ENCODE peak calls at places on chromosomes 16 and 17, in five cellular contexts. R is mucosa of descending colon; O is cardiac muscle cell; L is fibroblast of the aortic adventitia; Z is naive thymus-derived CD4-positive, alpha-beta T cell. F is an unnamed sample.

GRCh38 chr16:84547539-84548058 is 43.1 kb upstream of the MEAK7 start:
- DNase-seq in R (no peak), O (peak; percentile 81), L (no peak), Z (no peak), F (no peak)

GRCh38 chr16:88681709-88682451 is 4.4 kb downstream of the SNAI3 start:
- DNase-seq in R (peak; percentile 69), O (no peak), L (no peak), Z (peak; percentile 64), F (no peak)

GRCh38 chr17:39531252-39531651 is 70.0 kb downstream of the CDK12 start:
- DNase-seq in R (no peak), O (no peak), L (no peak), Z (no peak), F (no peak)

GRCh38 chr16:82024883-82025282 is 10.2 kb upstream of the HSD17B2 start:
- DNase-seq in R (no peak), O (no peak), L (no peak), Z (no peak), F (no peak)

GRCh38 chr17:50080827-50081226 is 14.3 kb upstream of the PDK2 start:
- DNase-seq in R (peak; percentile 61), O (no peak), L (no peak), Z (no peak), F (no peak)

GRCh38 chr16:25875956-25876608 is 184.3 kb downstream of the HS3ST4 start:
- DNase-seq in R (no peak), O (no peak), L (no peak), Z (no peak), F (no peak)

GRCh38 chr17:58556833-58557250 is 42.4 kb upstream of the MTMR4 start:
- DNase-seq in R (no peak), O (no peak), L (no peak), Z (no peak), F (no peak)

GRCh38 chr17:80667462-80668277 is 123.0 kb downstream of the RPTOR start:
- DNase-seq in R (no peak), O (no peak), L (no peak), Z (peak; percentile 54), F (no peak)

GRCh38 chr17:82338858-82339633 is 5.5 kb upstream of the SECTM1 start:
- DNase-seq in R (peak; percentile 77), O (no peak), L (peak; percentile 71), Z (no peak), F (no peak)

GRCh38 chr17:28885951-28886350 is 11.6 kb downstream of the FLOT2 start:
- DNase-seq in R (no peak), O (no peak), L (no peak), Z (no peak), F (no peak)

GRCh38 chr16:56748191-56748590 is 18.3 kb downstream of the NUP93 start:
- DNase-seq in R (no peak), O (no peak), L (no peak), Z (no peak), F (no peak)

GRCh38 chr17:8839410-8839935 is 28.0 kb downstream of the PIK3R6 start:
- DNase-seq in R (no peak), O (no peak), L (no peak), Z (no peak), F (no peak)

GRCh38 chr17:8154608-8155152 is 2.5 kb upstream of the PER1 start:
- DNase-seq in R (no peak), O (no peak), L (peak; percentile 37), Z (peak; percentile 40), F (no peak)

GRCh38 chr17:12020595-12021590 is at the start of gene MAP2K4:
- DNase-seq in R (peak; percentile 94), O (peak; percentile 93), L (peak; percentile 78), Z (peak; percentile 92), F (peak; percentile 90)

GRCh38 chr17:48559609-48560451 is 14.9 kb upstream of the HOXB2 start:
- DNase-seq in R (no peak), O (no peak), L (peak; percentile 81), Z (no peak), F (no peak)

GRCh38 chr17:81885454-81885853 is 5.9 kb downstream of the ALYREF start:
- DNase-seq in R (no peak), O (no peak), L (no peak), Z (no peak), F (no peak)

GRCh38 chr17:44108440-44109311 is 14.8 kb downstream of the HDAC5 start:
- DNase-seq in R (peak; percentile 62), O (no peak), L (peak; percentile 96), Z (no peak), F (no peak)

GRCh38 chr17:44219126-44219635 is 294 bp downstream of the UBTF start:
- DNase-seq in R (peak; percentile 64), O (no peak), L (peak; percentile 54), Z (peak; percentile 78), F (peak; percentile 80)

GRCh38 chr17:83024205-83024971 is 55.0 kb upstream of the METRNL start:
- DNase-seq in R (no peak), O (no peak), L (no peak), Z (no peak), F (no peak)

GRCh38 chr17:73359987-73360410 is 48.2 kb upstream of the CDC42EP4 start:
- DNase-seq in R (peak; percentile 86), O (no peak), L (no peak), Z (no peak), F (no peak)

GRCh38 chr17:28747046-28747691 is 3.4 kb downstream of the TRAF4 start:
- DNase-seq in R (peak; percentile 83), O (no peak), L (no peak), Z (no peak), F (no peak)

GRCh38 chr17:44221862-44222111 is 2.3 kb upstream of the UBTF start:
- DNase-seq in R (no peak), O (no peak), L (no peak), Z (peak; percentile 43), F (no peak)

GRCh38 chr16:69109486-69110270 is 4.2 kb downstream of the HAS3 start:
- DNase-seq in R (no peak), O (no peak), L (no peak), Z (no peak), F (no peak)

GRCh38 chr17:70857351-70857750 is 688.0 kb downstream of the KCNJ2 start:
- DNase-seq in R (no peak), O (no peak), L (no peak), Z (no peak), F (no peak)

GRCh38 chr17:33115351-33115750 is 123.7 kb downstream of the SPACA3 start:
- DNase-seq in R (no peak), O (no peak), L (no peak), Z (no peak), F (no peak)

GRCh38 chr16:17162560-17162959 is 308.2 kb downstream of the XYLT1 start:
- DNase-seq in R (no peak), O (no peak), L (peak; percentile 13), Z (no peak), F (no peak)

GRCh38 chr17:82924812-82925211 is 85.0 kb upstream of the ZNF750 start:
- DNase-seq in R (no peak), O (no peak), L (no peak), Z (no peak), F (no peak)

GRCh38 chr17:66654341-66654740 is 180.6 kb upstream of the CACNG5 start:
- DNase-seq in R (no peak), O (no peak), L (peak; percentile 51), Z (no peak), F (no peak)

GRCh38 chr16:27547134-27547533 is 2.6 kb downstream of the GTF3C1 start:
- DNase-seq in R (peak; percentile 24), O (no peak), L (peak; percentile 66), Z (no peak), F (no peak)

GRCh38 chr16:30063278-30063892 is 2.2 kb upstream of the ALDOA start:
- DNase-seq in R (no peak), O (no peak), L (no peak), Z (no peak), F (no peak)
- H3K4me3 ChIP-seq in R (no peak overlapping the region), O (peak overlapping the region; percentile 85), L (peak overlapping the region; percentile 77), Z (peak overlapping the region; percentile 94), F (peak overlapping the region; percentile 85)

GRCh38 chr17:63286254-63286653 is 159.9 kb downstream of the CYB561 start:
- DNase-seq in R (no peak), O (no peak), L (no peak), Z (no peak), F (no peak)

GRCh38 chr17:63290784-63291183 is 155.3 kb downstream of the CYB561 start:
- DNase-seq in R (no peak), O (no peak), L (no peak), Z (no peak), F (no peak)

GRCh38 chr17:63291243-63291642 is 154.9 kb downstream of the CYB561 start:
- DNase-seq in R (no peak), O (no peak), L (no peak), Z (no peak), F (no peak)

GRCh38 chr17:63293310-63293709 is 152.8 kb downstream of the CYB561 start:
- DNase-seq in R (no peak), O (no peak), L (peak; percentile 77), Z (no peak), F (no peak)

GRCh38 chr17:63289931-63290330 is 156.2 kb downstream of the CYB561 start:
- DNase-seq in R (no peak), O (no peak), L (no peak), Z (no peak), F (no peak)
- H3K4me3 ChIP-seq in R (no peak overlapping the region), O (no peak overlapping the region), L (no peak overlapping the region), Z (no peak overlapping the region), F (no peak overlapping the region)

GRCh38 chr16:80705596-80705995 is 98.8 kb downstream of the CDYL2 start:
- DNase-seq in R (no peak), O (no peak), L (no peak), Z (no peak), F (no peak)

GRCh38 chr16:80707686-80708085 is 96.7 kb downstream of the CDYL2 start:
- DNase-seq in R (no peak), O (no peak), L (no peak), Z (no peak), F (no peak)

GRCh38 chr16:80711406-80711805 is 93.0 kb downstream of the CDYL2 start:
- DNase-seq in R (no peak), O (no peak), L (no peak), Z (no peak), F (no peak)

GRCh38 chr16:80708823-80709222 is 95.6 kb downstream of the CDYL2 start:
- DNase-seq in R (no peak), O (no peak), L (no peak), Z (no peak), F (no peak)

DNA sequence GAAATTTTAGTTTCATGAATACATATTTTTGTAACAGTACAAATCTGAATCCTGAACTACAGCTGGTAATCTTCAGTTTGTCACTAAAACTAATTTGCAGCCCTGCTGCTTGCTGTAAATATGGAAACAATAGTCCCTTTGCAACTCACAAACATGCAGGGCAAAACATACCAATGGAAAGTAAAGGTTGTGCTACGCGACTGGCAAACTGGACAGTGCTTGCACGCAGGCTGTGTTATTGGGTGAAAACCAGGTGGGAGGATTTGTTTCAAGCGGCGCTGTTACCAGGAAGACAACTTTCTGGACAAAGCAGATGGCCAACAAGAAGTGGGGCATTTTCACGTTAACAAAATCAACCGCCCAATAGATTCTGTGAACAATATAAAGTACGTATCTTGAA is 93.5 kb downstream of the CDYL2 start:
- DNase-seq in R (no peak), O (no peak), L (no peak), Z (no peak), F (no peak)
- H3K4me3 ChIP-seq in R (no peak overlapping the region), O (no peak overlapping the region), L (no peak overlapping the region), Z (no peak overlapping the region), F (no peak overlapping the region)

DNA sequence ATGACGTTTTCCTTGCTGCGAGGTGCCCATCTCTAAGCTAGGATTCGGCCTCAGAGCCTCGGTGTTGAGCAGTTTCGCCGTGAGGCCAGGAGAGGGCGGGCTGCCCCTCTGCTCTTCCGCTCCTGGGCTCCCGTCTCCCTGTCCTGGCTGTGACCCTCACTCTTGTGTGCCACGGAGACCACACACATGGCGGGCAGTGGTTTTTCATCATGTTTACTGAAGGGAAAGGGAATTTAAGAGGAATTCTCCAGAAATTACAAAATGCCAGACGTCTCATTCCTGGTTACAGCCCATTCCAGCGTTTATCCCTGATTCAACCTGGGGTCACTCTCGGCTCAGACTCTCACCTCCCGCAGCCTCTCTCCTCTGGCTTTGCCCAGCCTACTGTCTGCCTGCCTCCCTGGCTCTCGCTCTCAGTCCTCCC is 96.8 kb upstream of the ELAC2 start:
- DNase-seq in R (peak; percentile 43), O (peak; percentile 76), L (peak; percentile 51), Z (no peak), F (no peak)
- H3K4me3 ChIP-seq in R (no peak overlapping the region), O (no peak overlapping the region), L (peak overlapping the region; percentile 50), Z (no peak overlapping the region), F (no peak overlapping the region)

F was measured in CD8-positive, alpha-beta memory T cell.